ENCODE peak calls at places on chromosomes 3 and 15, in eight cellular contexts. W is A549, S is tibial nerve, Y is esophagus muscularis mucosa, L is stomach, M is K562, Q is upper lobe of left lung, D is suprapubic skin. T is an unnamed sample.

GRCh38 chr3:94036909-94037507 is 8.6 kb upstream of the STX19 start:
- DNase-seq in Y (no peak), D (no peak), Q (no peak), M (peak; percentile 18), S (no peak), L (no peak), W (peak; percentile 34), T (no peak)

GRCh38 chr15:36658321-36658720 is 78.9 kb downstream of the CDIN1 start:
- DNase-seq in M (no peak), S (no peak), W (no peak), L (no peak), D (no peak), Q (no peak), Y (no peak), T (no peak)

GRCh38 chr3:74067296-74067695 is 442.6 kb upstream of the PDZRN3 start:
- DNase-seq in Q (no peak), Y (no peak), S (no peak), M (no peak), L (peak; percentile 35), W (no peak), D (no peak), T (no peak)

GRCh38 chr3:141391298-141392017 is 23.2 kb downstream of the ZBTB38 start:
- DNase-seq in W (no peak), Q (peak; percentile 73), S (no peak), Y (no peak), M (no peak), L (no peak), D (no peak), T (no peak)

GRCh38 chr3:10600159-10601125 is 95.1 kb upstream of the ATP2B2 start:
- DNase-seq in S (no peak), W (no peak), M (no peak), D (no peak), Q (no peak), L (no peak), Y (no peak), T (no peak)

GRCh38 chr3:78666458-78666800 is 1101.4 kb downstream of the ROBO1 start:
- DNase-seq in M (no peak), L (no peak), W (peak; percentile 4), S (no peak), Q (no peak), D (no peak), Y (no peak), T (no peak)

GRCh38 chr3:119323401-119324107 is 29.4 kb downstream of the ARHGAP31 start:
- DNase-seq in D (no peak), L (no peak), W (no peak), Y (no peak), M (no peak), Q (no peak), S (no peak), T (no peak)

GRCh38 chr15:41125950-41126642 is 10.0 kb upstream of the INO80 start:
- DNase-seq in L (no peak), W (no peak), D (no peak), Y (no peak), M (no peak), S (no peak), Q (no peak), T (peak; percentile 22)

GRCh38 chr3:46461971-46462910 is 2.5 kb downstream of the LTF start:
- DNase-seq in Y (no peak), S (no peak), Q (no peak), D (peak; percentile 63), L (no peak), W (no peak), M (no peak), T (no peak)

GRCh38 chr3:36763850-36764703 is at the start of gene DCLK3:
- DNase-seq in S (no peak), D (no peak), Y (no peak), M (no peak), L (no peak), W (no peak), Q (no peak), T (no peak)

GRCh38 chr3:59424268-59425010 is 374.6 kb upstream of the CFAP20DC start:
- DNase-seq in Q (no peak), S (no peak), D (no peak), Y (no peak), M (no peak), W (no peak), L (no peak), T (no peak)

GRCh38 chr3:12799525-12800440 is 3.3 kb downstream of the CAND2 start:
- DNase-seq in W (no peak), S (no peak), L (no peak), D (no peak), Y (no peak), M (no peak), Q (no peak), T (no peak)

GRCh38 chr15:99016680-99017321 is 9.2 kb upstream of the PGPEP1L start:
- DNase-seq in S (no peak), Q (no peak), Y (peak; percentile 88), D (no peak), M (no peak), W (peak; percentile 48), L (no peak), T (no peak)

GRCh38 chr15:82540984-82541431 is 751 bp upstream of the RPS17 start:
- DNase-seq in W (peak; percentile 57), S (no peak), D (no peak), Y (no peak), Q (peak; percentile 30), L (no peak), M (peak; percentile 41), T (peak; percentile 21)

GRCh38 chr15:68699881-68700394 is 120.8 kb downstream of the ANP32A start:
- DNase-seq in M (no peak), S (no peak), D (no peak), Q (no peak), L (no peak), W (no peak), Y (no peak), T (no peak)

GRCh38 chr3:156010829-156011228 is 109.5 kb upstream of the KCNAB1 start:
- DNase-seq in D (no peak), S (no peak), Y (no peak), Q (no peak), W (peak; percentile 33), M (no peak), L (no peak), T (no peak)

GRCh38 chr3:43753743-43754142 is 63.0 kb downstream of the ABHD5 start:
- DNase-seq in M (no peak), Q (no peak), D (no peak), W (no peak), L (no peak), Y (no peak), S (no peak), T (no peak)
- TF ChIP-seq EP300 in M (no peak), Q (no peak), D (no peak), W (no peak), L (no peak), Y (no peak), S (no peak), T (no peak)

GRCh38 chr3:185715091-185715490 is 109.8 kb downstream of the IGF2BP2 start:
- DNase-seq in L (no peak), M (no peak), Q (no peak), W (no peak), D (no peak), Y (no peak), S (no peak), T (peak; percentile 17)

GRCh38 chr3:185714085-185714484 is 110.8 kb downstream of the IGF2BP2 start:
- DNase-seq in D (no peak), Q (no peak), S (no peak), M (no peak), Y (no peak), L (no peak), W (no peak), T (no peak)

GRCh38 chr3:185712337-185712736 is 112.5 kb downstream of the IGF2BP2 start:
- DNase-seq in M (no peak), W (no peak), L (no peak), S (no peak), Q (no peak), Y (no peak), D (no peak), T (no peak)

GRCh38 chr3:185711255-185711870 is 113.5 kb downstream of the IGF2BP2 start:
- DNase-seq in M (no peak), D (no peak), Q (no peak), L (no peak), W (no peak), S (no peak), Y (no peak), T (no peak)

GRCh38 chr3:185713015-185713414 is 111.8 kb downstream of the IGF2BP2 start:
- DNase-seq in M (no peak), D (no peak), S (no peak), Q (no peak), Y (no peak), L (no peak), W (no peak), T (peak; percentile 23)
- H3K4me1 ChIP-seq in M (no peaks in the 10 kb centered on the region), D (peaks cover 17% of the 10 kb centered on the region), S (no peaks in the 10 kb centered on the region), Q (peaks cover 12% of the 10 kb centered on the region), Y (no peaks in the 10 kb centered on the region), L (peaks cover 11% of the 10 kb centered on the region), W (peaks cover 23% of the 10 kb centered on the region), T (peaks cover 6% of the 10 kb centered on the region)

GRCh38 chr3:61832375-61833229 is 271.2 kb downstream of the PTPRG start:
- DNase-seq in W (no peak), Y (no peak), Q (no peak), L (no peak), M (no peak), D (no peak), S (no peak), T (no peak)
- TF ChIP-seq EP300 in W (no peak), Y (no peak), Q (no peak), L (no peak), M (no peak), D (no peak), S (no peak), T (no peak)

GRCh38 chr3:28667646-28668376 is 319.2 kb upstream of the AZI2 start:
- DNase-seq in D (no peak), Q (peak; percentile 73), M (peak; percentile 51), L (peak; percentile 77), S (peak; percentile 39), W (peak; percentile 11), Y (no peak), T (peak; percentile 58)

GRCh38 chr3:28668377-28668721 is 319.7 kb upstream of the AZI2 start:
- DNase-seq in S (no peak), Y (no peak), W (no peak), L (no peak), M (no peak), Q (no peak), D (no peak), T (no peak)

DNA sequence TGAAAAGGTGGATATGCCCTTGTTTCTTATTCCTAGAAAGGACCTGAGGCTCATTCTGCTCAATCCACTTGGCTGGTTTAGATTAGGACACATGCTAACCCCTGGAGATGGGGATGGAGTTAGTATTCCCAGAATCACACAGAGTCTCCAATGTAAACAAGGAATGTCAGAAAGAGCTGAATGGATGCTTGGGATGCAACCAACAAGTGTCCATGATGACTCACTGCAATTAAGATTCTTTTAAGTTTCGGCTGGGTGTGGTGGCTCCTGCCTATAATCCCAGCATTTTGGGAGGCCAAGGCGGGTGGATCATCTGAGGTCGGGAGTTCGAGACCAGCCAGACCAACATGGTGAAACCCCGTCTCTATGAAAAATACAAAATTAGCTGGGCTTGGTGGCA is 315.5 kb upstream of the AZI2 start:
- DNase-seq in L (no peak), Q (no peak), D (no peak), M (no peak), W (no peak), Y (no peak), S (no peak), T (no peak)
- H3K4me1 ChIP-seq in L (peaks cover 10% of the 10 kb centered on the region), Q (peaks cover 5% of the 10 kb centered on the region), D (no peaks in the 10 kb centered on the region), M (no peaks in the 10 kb centered on the region), W (no peaks in the 10 kb centered on the region), Y (peaks cover 7% of the 10 kb centered on the region), S (no peaks in the 10 kb centered on the region), T (peaks cover 5% of the 10 kb centered on the region)